ENCODE peak calls at places on chromosomes 1 and 21, in five cellular contexts. One of them, this sample, is unnamed.

GRCh38 chr1:222926566-222926965 is 111.7 kb downstream of the DISP1 start:
- DNase-seq in HL-60: no peak
- DNase-seq in lower lobe of right lung: no peak
- DNase-seq in effector memory CD4-positive, alpha-beta T cell: no peak
- DNase-seq in CD8-positive, alpha-beta T cell: no peak
- DNase-seq in this sample: no peak

GRCh38 chr1:224433041-224433670 is 1.4 kb downstream of the WDR26 start:
- DNase-seq in lower lobe of right lung: peak
- DNase-seq in effector memory CD4-positive, alpha-beta T cell: peak
- DNase-seq in CD8-positive, alpha-beta T cell: peak
- DNase-seq in HL-60: no peak
- DNase-seq in this sample: peak

GRCh38 chr1:173269490-173270230 is 62.5 kb upstream of the TNFSF4 start:
- DNase-seq in lower lobe of right lung: no peak
- DNase-seq in effector memory CD4-positive, alpha-beta T cell: no peak
- DNase-seq in CD8-positive, alpha-beta T cell: no peak
- DNase-seq in HL-60: no peak
- DNase-seq in this sample: peak

GRCh38 chr1:6703016-6703415 is 1.4 kb upstream of the DNAJC11 start:
- DNase-seq in effector memory CD4-positive, alpha-beta T cell: no peak
- DNase-seq in CD8-positive, alpha-beta T cell: no peak
- DNase-seq in lower lobe of right lung: no peak
- DNase-seq in HL-60: no peak
- DNase-seq in this sample: no peak

GRCh38 chr1:79198841-79199240 is 192.3 kb upstream of the ADGRL4 start:
- DNase-seq in HL-60: no peak
- DNase-seq in lower lobe of right lung: no peak
- DNase-seq in effector memory CD4-positive, alpha-beta T cell: no peak
- DNase-seq in CD8-positive, alpha-beta T cell: no peak
- DNase-seq in this sample: peak

GRCh38 chr1:29256395-29256794 is 20.1 kb downstream of the PTPRU start:
- DNase-seq in effector memory CD4-positive, alpha-beta T cell: no peak
- DNase-seq in lower lobe of right lung: no peak
- DNase-seq in HL-60: no peak
- DNase-seq in CD8-positive, alpha-beta T cell: no peak
- DNase-seq in this sample: no peak

GRCh38 chr1:35524106-35524505 is 33.1 kb downstream of the KIAA0319L start:
- DNase-seq in lower lobe of right lung: no peak
- DNase-seq in HL-60: no peak
- DNase-seq in effector memory CD4-positive, alpha-beta T cell: no peak
- DNase-seq in CD8-positive, alpha-beta T cell: no peak
- DNase-seq in this sample: no peak

GRCh38 chr21:36465481-36465880 is 14.4 kb downstream of the CLDN14 start:
- DNase-seq in lower lobe of right lung: no peak
- DNase-seq in effector memory CD4-positive, alpha-beta T cell: no peak
- DNase-seq in CD8-positive, alpha-beta T cell: no peak
- DNase-seq in HL-60: no peak
- DNase-seq in this sample: no peak

GRCh38 chr1:105138445-105138821 is 1388.7 kb downstream of the AMY1C start:
- DNase-seq in HL-60: no peak
- DNase-seq in CD8-positive, alpha-beta T cell: no peak
- DNase-seq in lower lobe of right lung: no peak
- DNase-seq in effector memory CD4-positive, alpha-beta T cell: no peak
- DNase-seq in this sample: no peak

DNA sequence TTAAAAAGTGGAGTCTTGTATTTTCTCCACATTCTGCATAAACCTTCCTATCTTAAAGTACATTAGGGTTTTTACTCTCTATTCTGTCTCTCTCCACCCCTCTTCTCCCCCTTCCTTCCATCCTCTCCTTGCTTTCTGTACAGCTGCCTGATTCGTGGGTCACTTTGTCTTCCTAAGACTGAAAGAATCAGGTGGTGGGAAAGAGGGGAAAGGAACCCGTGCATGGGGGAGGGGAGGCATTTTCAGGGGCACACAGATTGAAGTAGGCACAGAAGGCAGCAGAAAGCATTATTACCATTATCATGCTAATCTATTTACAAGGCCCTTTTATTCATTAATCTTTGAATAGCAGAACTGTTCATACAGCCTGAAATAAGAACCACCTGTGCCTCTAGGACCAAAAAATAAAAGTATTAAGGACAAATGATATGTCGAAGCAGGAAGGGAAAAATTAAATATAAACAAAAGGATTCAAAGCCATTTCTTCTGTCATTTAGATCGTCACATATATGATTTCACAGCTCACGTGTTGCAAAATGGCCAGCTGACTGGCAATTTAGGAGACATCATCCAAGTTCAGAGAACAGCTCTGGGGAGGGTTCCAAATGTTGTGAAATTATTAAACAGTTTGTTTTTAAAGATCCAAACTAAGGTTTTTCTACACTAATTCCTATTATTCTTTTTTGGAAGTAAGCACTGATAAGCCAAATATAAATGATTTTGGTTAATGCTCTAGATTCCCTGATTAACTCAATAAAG is 154.6 kb downstream of the PBX1 start:
- DNase-seq in lower lobe of right lung: no peak
- DNase-seq in effector memory CD4-positive, alpha-beta T cell: no peak
- DNase-seq in HL-60: no peak
- DNase-seq in CD8-positive, alpha-beta T cell: no peak
- DNase-seq in this sample: peak
- H3K4me3 ChIP-seq in lower lobe of right lung: no peak
- H3K4me3 ChIP-seq in effector memory CD4-positive, alpha-beta T cell: no peak
- H3K4me3 ChIP-seq in HL-60: no peak
- H3K4me3 ChIP-seq in CD8-positive, alpha-beta T cell: no peak
- H3K4me3 ChIP-seq in this sample: no peak

GRCh38 chr1:241356519-241357365 is at the start of gene RGS7:
- DNase-seq in CD8-positive, alpha-beta T cell: no peak
- DNase-seq in HL-60: no peak
- DNase-seq in effector memory CD4-positive, alpha-beta T cell: no peak
- DNase-seq in lower lobe of right lung: peak
- DNase-seq in this sample: peak

GRCh38 chr1:241352401-241352800 is 4.6 kb downstream of the RGS7 start:
- DNase-seq in HL-60: no peak
- DNase-seq in lower lobe of right lung: no peak
- DNase-seq in CD8-positive, alpha-beta T cell: no peak
- DNase-seq in effector memory CD4-positive, alpha-beta T cell: no peak
- DNase-seq in this sample: no peak

GRCh38 chr1:241355311-241356010 is 1.5 kb downstream of the RGS7 start:
- DNase-seq in CD8-positive, alpha-beta T cell: no peak
- DNase-seq in HL-60: no peak
- DNase-seq in lower lobe of right lung: no peak
- DNase-seq in effector memory CD4-positive, alpha-beta T cell: no peak
- DNase-seq in this sample: no peak

GRCh38 chr1:241357366-241358305 is 631 bp upstream of the RGS7 start:
- DNase-seq in effector memory CD4-positive, alpha-beta T cell: no peak
- DNase-seq in CD8-positive, alpha-beta T cell: no peak
- DNase-seq in HL-60: no peak
- DNase-seq in lower lobe of right lung: no peak
- DNase-seq in this sample: peak

GRCh38 chr1:241356187-241356518 is 852 bp downstream of the RGS7 start:
- DNase-seq in HL-60: no peak
- DNase-seq in effector memory CD4-positive, alpha-beta T cell: no peak
- DNase-seq in lower lobe of right lung: no peak
- DNase-seq in CD8-positive, alpha-beta T cell: no peak
- DNase-seq in this sample: no peak
- H3K4me3 ChIP-seq in HL-60: no peak
- H3K4me3 ChIP-seq in effector memory CD4-positive, alpha-beta T cell: no peak
- H3K4me3 ChIP-seq in lower lobe of right lung: no peak
- H3K4me3 ChIP-seq in CD8-positive, alpha-beta T cell: no peak
- H3K4me3 ChIP-seq in this sample: peak

GRCh38 chr1:226187380-226187779 is 839 bp upstream of the ACBD3 start:
- DNase-seq in HL-60: no peak
- DNase-seq in lower lobe of right lung: no peak
- DNase-seq in effector memory CD4-positive, alpha-beta T cell: no peak
- DNase-seq in CD8-positive, alpha-beta T cell: no peak
- DNase-seq in this sample: no peak
- H3K4me3 ChIP-seq in HL-60: peak
- H3K4me3 ChIP-seq in lower lobe of right lung: peak
- H3K4me3 ChIP-seq in effector memory CD4-positive, alpha-beta T cell: peak
- H3K4me3 ChIP-seq in CD8-positive, alpha-beta T cell: peak
- H3K4me3 ChIP-seq in this sample: peak

DNA sequence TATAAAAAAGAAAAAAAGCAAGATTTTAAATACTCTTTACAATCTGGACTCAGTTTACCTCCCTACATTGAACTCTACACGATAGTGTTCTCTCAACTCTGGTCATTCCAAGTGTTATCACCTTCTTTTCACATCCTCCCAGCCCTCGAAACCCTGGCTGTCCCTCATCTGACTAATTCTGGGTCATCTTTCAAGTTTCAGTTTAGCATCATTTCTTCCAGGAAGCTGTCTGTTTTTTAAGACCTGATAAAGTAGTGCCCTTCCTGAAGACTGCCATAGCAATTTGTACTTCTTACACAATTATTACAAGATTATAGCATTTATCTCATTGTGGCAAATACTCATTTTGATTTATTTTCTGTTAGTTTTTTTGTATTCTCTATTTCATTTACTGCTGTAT is 1.2 kb downstream of the ALG14 start:
- DNase-seq in CD8-positive, alpha-beta T cell: no peak
- DNase-seq in HL-60: no peak
- DNase-seq in effector memory CD4-positive, alpha-beta T cell: no peak
- DNase-seq in lower lobe of right lung: no peak
- DNase-seq in this sample: peak
- H3K4me3 ChIP-seq in CD8-positive, alpha-beta T cell: no peak
- H3K4me3 ChIP-seq in HL-60: no peak
- H3K4me3 ChIP-seq in effector memory CD4-positive, alpha-beta T cell: no peak
- H3K4me3 ChIP-seq in lower lobe of right lung: peak
- H3K4me3 ChIP-seq in this sample: peak